ENCODE peak calls at places on chromosomes 4 and X, in five cellular contexts. One of them, this sample, is unnamed.

GRCh38 chrX:129726307-129727111 is 12.3 kb upstream of the XPNPEP2 start:
- DNase-seq in heart right ventricle: peak; percentile 59
- DNase-seq in HFFc6: peak; percentile 53
- DNase-seq in CD4-positive, alpha-beta T cell: no peak
- DNase-seq in brain microvascular endothelial cell: peak; percentile 51
- DNase-seq in this sample: no peak

GRCh38 chr4:178205826-178206225 is 763.6 kb upstream of the AGA start:
- DNase-seq in heart right ventricle: no peak
- DNase-seq in CD4-positive, alpha-beta T cell: no peak
- DNase-seq in brain microvascular endothelial cell: no peak
- DNase-seq in HFFc6: no peak
- DNase-seq in this sample: no peak

GRCh38 chr4:710916-711315 is 5.3 kb downstream of the PCGF3 start:
- DNase-seq in brain microvascular endothelial cell: no peak
- DNase-seq in CD4-positive, alpha-beta T cell: no peak
- DNase-seq in heart right ventricle: no peak
- DNase-seq in HFFc6: no peak
- DNase-seq in this sample: no peak

GRCh38 chr4:4801013-4801412 is 58.5 kb upstream of the MSX1 start:
- DNase-seq in HFFc6: peak; percentile 50
- DNase-seq in CD4-positive, alpha-beta T cell: no peak
- DNase-seq in brain microvascular endothelial cell: peak; percentile 21
- DNase-seq in heart right ventricle: no peak
- DNase-seq in this sample: no peak

GRCh38 chr4:8539661-8540060 is 40.5 kb upstream of the GPR78 start:
- DNase-seq in heart right ventricle: no peak
- DNase-seq in HFFc6: no peak
- DNase-seq in brain microvascular endothelial cell: no peak
- DNase-seq in CD4-positive, alpha-beta T cell: no peak
- DNase-seq in this sample: peak; percentile 30

GRCh38 chrX:129996120-129996519 is 13.7 kb downstream of the BCORL1 start:
- DNase-seq in HFFc6: peak; percentile 51
- DNase-seq in CD4-positive, alpha-beta T cell: no peak
- DNase-seq in heart right ventricle: no peak
- DNase-seq in brain microvascular endothelial cell: peak; percentile 10
- DNase-seq in this sample: no peak

GRCh38 chr4:10703146-10703545 is 18.6 kb upstream of the CLNK start:
- DNase-seq in brain microvascular endothelial cell: no peak
- DNase-seq in HFFc6: no peak
- DNase-seq in heart right ventricle: no peak
- DNase-seq in CD4-positive, alpha-beta T cell: no peak
- DNase-seq in this sample: no peak

GRCh38 chr4:2182981-2183380 is 58.9 kb downstream of the HAUS3 start:
- DNase-seq in HFFc6: no peak
- DNase-seq in CD4-positive, alpha-beta T cell: no peak
- DNase-seq in brain microvascular endothelial cell: no peak
- DNase-seq in heart right ventricle: no peak
- DNase-seq in this sample: no peak

GRCh38 chrX:109782994-109783711 is 50.1 kb upstream of the ACSL4 start:
- DNase-seq in CD4-positive, alpha-beta T cell: no peak
- DNase-seq in HFFc6: no peak
- DNase-seq in heart right ventricle: no peak
- DNase-seq in brain microvascular endothelial cell: no peak
- DNase-seq in this sample: no peak

GRCh38 chr4:35883108-35883507 is 361.2 kb downstream of the ARAP2 start:
- DNase-seq in brain microvascular endothelial cell: no peak
- DNase-seq in CD4-positive, alpha-beta T cell: no peak
- DNase-seq in heart right ventricle: no peak
- DNase-seq in HFFc6: no peak
- DNase-seq in this sample: no peak

GRCh38 chr4:157076578-157076947 is 613 bp downstream of the GLRB start:
- DNase-seq in CD4-positive, alpha-beta T cell: no peak
- DNase-seq in brain microvascular endothelial cell: no peak
- DNase-seq in heart right ventricle: no peak
- DNase-seq in HFFc6: no peak
- DNase-seq in this sample: no peak

GRCh38 chrX:148649145-148649645 is 148.8 kb downstream of the AFF2 start:
- DNase-seq in heart right ventricle: no peak
- DNase-seq in HFFc6: no peak
- DNase-seq in brain microvascular endothelial cell: no peak
- DNase-seq in CD4-positive, alpha-beta T cell: no peak
- DNase-seq in this sample: no peak

GRCh38 chr4:156553659-156554058 is 417.9 kb downstream of the PDGFC start:
- DNase-seq in brain microvascular endothelial cell: no peak
- DNase-seq in CD4-positive, alpha-beta T cell: no peak
- DNase-seq in heart right ventricle: no peak
- DNase-seq in HFFc6: no peak
- DNase-seq in this sample: no peak

GRCh38 chrX:80306007-80306406 is 114.2 kb upstream of the TENT5D start:
- DNase-seq in HFFc6: no peak
- DNase-seq in heart right ventricle: no peak
- DNase-seq in brain microvascular endothelial cell: no peak
- DNase-seq in CD4-positive, alpha-beta T cell: no peak
- DNase-seq in this sample: no peak

GRCh38 chrX:10106801-10107200 is 50.0 kb upstream of the CLCN4 start:
- DNase-seq in HFFc6: no peak
- DNase-seq in brain microvascular endothelial cell: no peak
- DNase-seq in CD4-positive, alpha-beta T cell: peak; percentile 34
- DNase-seq in heart right ventricle: no peak
- DNase-seq in this sample: no peak

GRCh38 chr4:23365086-23365485 is 524.8 kb downstream of the PPARGC1A start:
- DNase-seq in CD4-positive, alpha-beta T cell: no peak
- DNase-seq in HFFc6: no peak
- DNase-seq in heart right ventricle: no peak
- DNase-seq in brain microvascular endothelial cell: no peak
- DNase-seq in this sample: no peak

GRCh38 chrX:136909706-136910564 is 29.4 kb upstream of the RBMX start:
- DNase-seq in heart right ventricle: peak; percentile 40
- DNase-seq in brain microvascular endothelial cell: peak; percentile 89
- DNase-seq in CD4-positive, alpha-beta T cell: peak; percentile 32
- DNase-seq in HFFc6: peak; percentile 84
- DNase-seq in this sample: peak; percentile 67

GRCh38 chrX:123731987-123732678 is 719 bp downstream of the THOC2 start:
- DNase-seq in heart right ventricle: no peak
- DNase-seq in brain microvascular endothelial cell: no peak
- DNase-seq in HFFc6: no peak
- DNase-seq in CD4-positive, alpha-beta T cell: no peak
- DNase-seq in this sample: no peak

GRCh38 chr4:137454767-137455166 is 77.5 kb downstream of the PCDH18 start:
- DNase-seq in brain microvascular endothelial cell: no peak
- DNase-seq in heart right ventricle: no peak
- DNase-seq in HFFc6: no peak
- DNase-seq in CD4-positive, alpha-beta T cell: no peak
- DNase-seq in this sample: no peak

GRCh38 chrX:98068210-98068609 is 1184.5 kb downstream of the RPA4 start:
- DNase-seq in HFFc6: peak; percentile 0
- DNase-seq in brain microvascular endothelial cell: no peak
- DNase-seq in heart right ventricle: no peak
- DNase-seq in CD4-positive, alpha-beta T cell: no peak
- DNase-seq in this sample: no peak

GRCh38 chr4:34181891-34182290 is 2062.4 kb downstream of the ARAP2 start:
- DNase-seq in HFFc6: peak; percentile 52
- DNase-seq in heart right ventricle: no peak
- DNase-seq in brain microvascular endothelial cell: no peak
- DNase-seq in CD4-positive, alpha-beta T cell: no peak
- DNase-seq in this sample: no peak

GRCh38 chr4:150960079-150960478 is 55.0 kb downstream of the LRBA start:
- DNase-seq in heart right ventricle: no peak
- DNase-seq in HFFc6: peak; percentile 11
- DNase-seq in brain microvascular endothelial cell: peak; percentile 34
- DNase-seq in CD4-positive, alpha-beta T cell: no peak
- DNase-seq in this sample: no peak

GRCh38 chrX:149151805-149152757 is 353.0 kb downstream of the IDS start:
- DNase-seq in CD4-positive, alpha-beta T cell: no peak
- DNase-seq in HFFc6: no peak
- DNase-seq in heart right ventricle: no peak
- DNase-seq in brain microvascular endothelial cell: peak; percentile 91
- DNase-seq in this sample: peak; percentile 65

GRCh38 chrX:140064993-140065392 is 99.7 kb upstream of the CXorf66 start:
- DNase-seq in brain microvascular endothelial cell: no peak
- DNase-seq in heart right ventricle: no peak
- DNase-seq in HFFc6: no peak
- DNase-seq in CD4-positive, alpha-beta T cell: no peak
- DNase-seq in this sample: no peak

GRCh38 chr4:155271557-155271956 is 63.1 kb downstream of the NPY2R start:
- DNase-seq in HFFc6: no peak
- DNase-seq in brain microvascular endothelial cell: no peak
- DNase-seq in heart right ventricle: no peak
- DNase-seq in CD4-positive, alpha-beta T cell: no peak
- DNase-seq in this sample: no peak

GRCh38 chr4:915041-915474 is 17.1 kb downstream of the GAK start:
- DNase-seq in brain microvascular endothelial cell: no peak
- DNase-seq in HFFc6: no peak
- DNase-seq in CD4-positive, alpha-beta T cell: no peak
- DNase-seq in heart right ventricle: no peak
- DNase-seq in this sample: no peak

GRCh38 chr4:10354746-10355145 is 102.5 kb downstream of the ZNF518B start:
- DNase-seq in brain microvascular endothelial cell: no peak
- DNase-seq in heart right ventricle: no peak
- DNase-seq in HFFc6: no peak
- DNase-seq in CD4-positive, alpha-beta T cell: no peak
- DNase-seq in this sample: no peak

GRCh38 chr4:127214001-127214400 is 418.8 kb upstream of the INTU start:
- DNase-seq in brain microvascular endothelial cell: no peak
- DNase-seq in CD4-positive, alpha-beta T cell: no peak
- DNase-seq in HFFc6: no peak
- DNase-seq in heart right ventricle: no peak
- DNase-seq in this sample: no peak

GRCh38 chr4:185924458-185924857 is 112.5 kb upstream of the SORBS2 start:
- DNase-seq in brain microvascular endothelial cell: no peak
- DNase-seq in CD4-positive, alpha-beta T cell: no peak
- DNase-seq in HFFc6: no peak
- DNase-seq in heart right ventricle: no peak
- DNase-seq in this sample: no peak

GRCh38 chrX:52420824-52421443 is 52.1 kb downstream of the XAGE2 start:
- DNase-seq in CD4-positive, alpha-beta T cell: no peak
- DNase-seq in brain microvascular endothelial cell: no peak
- DNase-seq in heart right ventricle: no peak
- DNase-seq in HFFc6: no peak
- DNase-seq in this sample: no peak

GRCh38 chrX:45849261-45849660 is 648.6 kb upstream of the DIPK2B start:
- DNase-seq in brain microvascular endothelial cell: peak; percentile 56
- DNase-seq in heart right ventricle: no peak
- DNase-seq in HFFc6: peak; percentile 78
- DNase-seq in CD4-positive, alpha-beta T cell: peak; percentile 6
- DNase-seq in this sample: no peak

GRCh38 chr4:15410750-15411149 is 17.1 kb upstream of the C1QTNF7 start:
- DNase-seq in CD4-positive, alpha-beta T cell: no peak
- DNase-seq in HFFc6: no peak
- DNase-seq in brain microvascular endothelial cell: no peak
- DNase-seq in heart right ventricle: no peak
- DNase-seq in this sample: no peak

GRCh38 chrX:39816871-39817731 is 280.7 kb downstream of the BCOR start:
- DNase-seq in brain microvascular endothelial cell: peak; percentile 36
- DNase-seq in HFFc6: peak; percentile 29
- DNase-seq in CD4-positive, alpha-beta T cell: no peak
- DNase-seq in heart right ventricle: no peak
- DNase-seq in this sample: no peak

GRCh38 chrX:75226280-75226679 is 47.6 kb upstream of the UPRT start:
- DNase-seq in brain microvascular endothelial cell: no peak
- DNase-seq in CD4-positive, alpha-beta T cell: no peak
- DNase-seq in HFFc6: no peak
- DNase-seq in heart right ventricle: no peak
- DNase-seq in this sample: no peak
- TF ChIP-seq CTCF in brain microvascular endothelial cell: no peak
- TF ChIP-seq CTCF in CD4-positive, alpha-beta T cell: no peak
- TF ChIP-seq CTCF in HFFc6: no peak
- TF ChIP-seq CTCF in heart right ventricle: no peak
- TF ChIP-seq CTCF in this sample: no peak

DNA sequence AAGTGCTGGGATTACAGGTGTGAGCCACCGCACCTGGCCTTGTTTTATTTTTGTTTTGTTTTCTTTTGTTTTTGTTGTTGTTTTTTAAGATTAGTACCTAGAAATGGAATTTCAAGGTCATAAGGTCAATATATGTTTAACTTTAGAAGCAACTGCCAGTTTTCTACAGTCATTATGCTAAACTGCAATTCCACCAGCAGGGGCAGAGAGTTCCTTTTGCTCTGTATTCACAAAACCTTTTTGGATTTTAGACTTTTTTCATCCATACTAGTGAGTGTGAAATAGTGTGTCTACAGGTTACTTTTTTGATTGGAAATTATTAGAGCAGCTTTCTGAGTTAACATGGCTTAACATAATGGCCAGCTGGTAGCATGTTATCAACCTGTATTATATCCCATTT is 580.6 kb downstream of the TRIML1 start:
- DNase-seq in heart right ventricle: no peak
- DNase-seq in CD4-positive, alpha-beta T cell: no peak
- DNase-seq in HFFc6: no peak
- DNase-seq in brain microvascular endothelial cell: no peak
- DNase-seq in this sample: no peak
- TF ChIP-seq CTCF in heart right ventricle: no peak
- TF ChIP-seq CTCF in CD4-positive, alpha-beta T cell: no peak
- TF ChIP-seq CTCF in HFFc6: peak; percentile 57
- TF ChIP-seq CTCF in brain microvascular endothelial cell: peak; percentile 19
- TF ChIP-seq CTCF in this sample: peak; percentile 65

DNA sequence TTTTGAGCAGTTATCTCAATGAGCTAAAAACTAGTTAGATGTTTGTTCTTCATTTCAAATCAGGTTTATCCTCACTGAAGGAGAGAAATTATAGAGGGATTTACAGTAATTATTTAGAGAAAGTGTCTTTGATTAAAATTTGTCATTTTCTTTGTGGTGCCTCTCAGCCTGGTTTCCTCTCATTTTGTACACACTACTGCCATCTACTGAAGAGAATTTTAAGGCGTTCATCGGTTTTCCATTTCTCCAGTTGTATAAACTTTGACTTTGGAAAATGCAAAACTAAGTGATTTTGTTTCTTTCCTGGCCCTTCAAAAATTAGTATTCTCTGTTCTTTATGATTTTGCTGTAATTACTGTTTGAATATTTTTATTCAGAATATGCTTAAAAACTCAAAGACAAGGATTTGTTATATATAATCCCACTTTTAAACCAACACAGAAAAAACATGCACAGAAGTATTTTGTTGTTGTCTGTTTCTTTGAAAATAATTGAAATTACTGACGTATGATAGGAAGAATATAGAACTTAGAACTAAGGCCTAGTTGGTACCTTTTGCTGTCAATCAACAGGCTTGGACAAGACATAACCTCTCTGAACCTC is 34.4 kb upstream of the ANXA3 start:
- DNase-seq in heart right ventricle: no peak
- DNase-seq in CD4-positive, alpha-beta T cell: no peak
- DNase-seq in brain microvascular endothelial cell: no peak
- DNase-seq in HFFc6: peak; percentile 43
- DNase-seq in this sample: no peak
- TF ChIP-seq CTCF in heart right ventricle: peak; percentile 51
- TF ChIP-seq CTCF in CD4-positive, alpha-beta T cell: peak; percentile 35
- TF ChIP-seq CTCF in brain microvascular endothelial cell: peak; percentile 59
- TF ChIP-seq CTCF in HFFc6: peak; percentile 85
- TF ChIP-seq CTCF in this sample: peak; percentile 91

DNA sequence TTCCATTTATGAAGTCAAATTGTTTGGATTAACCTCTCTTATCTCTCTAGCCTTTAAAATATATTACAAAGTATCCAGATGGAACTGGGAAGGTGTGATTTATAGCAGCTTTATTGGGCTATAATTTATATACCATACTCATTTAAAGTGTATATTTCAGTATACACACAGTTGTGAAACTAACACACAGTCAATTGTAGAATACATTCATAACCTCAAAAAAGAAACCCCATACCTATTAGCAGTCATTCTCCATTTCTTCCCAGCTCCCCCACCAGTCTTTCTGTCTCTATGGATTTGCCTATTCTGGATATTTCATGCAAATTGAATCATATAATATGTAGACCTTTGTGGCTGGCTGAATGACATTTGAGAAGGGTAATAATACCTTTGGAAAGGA is 7.6 kb upstream of the NAP1L5 start:
- DNase-seq in brain microvascular endothelial cell: no peak
- DNase-seq in heart right ventricle: no peak
- DNase-seq in HFFc6: no peak
- DNase-seq in CD4-positive, alpha-beta T cell: no peak
- DNase-seq in this sample: no peak
- TF ChIP-seq CTCF in brain microvascular endothelial cell: no peak
- TF ChIP-seq CTCF in heart right ventricle: no peak
- TF ChIP-seq CTCF in HFFc6: no peak
- TF ChIP-seq CTCF in CD4-positive, alpha-beta T cell: no peak
- TF ChIP-seq CTCF in this sample: no peak

This sample was measured in chondrocyte.